ENCODE peak calls at places on chromosomes 11 and 22, in five cellular contexts. A, V, C, S and B are unnamed samples.

GRCh38 chr11:495537-495931 is 11.5 kb downstream of the RNH1 start:
- DNase-seq in V (no peak), A (no peak), C (no peak), S (no peak), B (no peak)

GRCh38 chr11:68211546-68211945 is 1.6 kb downstream of the KMT5B start:
- DNase-seq in C (no peak), S (no peak), V (peak), A (no peak), B (peak)

GRCh38 chr11:30015725-30016449 is 943 bp downstream of the KCNA4 start:
- DNase-seq in A (no peak), V (no peak), S (no peak), C (no peak), B (no peak)

GRCh38 chr11:108496643-108497256 is 1.4 kb downstream of the POGLUT3 start:
- DNase-seq in C (no peak), A (no peak), S (no peak), V (no peak), B (no peak)

GRCh38 chr11:69461272-69461962 is 20.0 kb upstream of the LINC01488 start:
- DNase-seq in C (no peak), A (no peak), S (no peak), V (no peak), B (no peak)

GRCh38 chr11:113994077-113994954 is 19.4 kb downstream of the HTR3A start:
- DNase-seq in V (peak), S (no peak), A (peak), C (no peak), B (peak)

GRCh38 chr11:120340529-120340928 is 4.3 kb downstream of the ARHGEF12 start:
- DNase-seq in S (no peak), V (no peak), A (no peak), C (no peak), B (peak)

GRCh38 chr11:84558085-84558905 is 1068.8 kb downstream of the DLG2 start:
- DNase-seq in V (peak), A (no peak), S (peak), C (no peak), B (peak)

GRCh38 chr11:3136542-3137455 is 28.3 kb downstream of the OSBPL5 start:
- DNase-seq in C (no peak), V (peak), S (no peak), A (no peak), B (no peak)

GRCh38 chr11:47376543-47377371 is 1.6 kb downstream of the SPI1 start:
- DNase-seq in C (no peak), S (no peak), A (no peak), V (peak), B (peak)

GRCh38 chr11:9017773-9018172 is 14.0 kb upstream of the NRIP3 start:
- DNase-seq in A (no peak), V (peak), C (peak), S (peak), B (no peak)

GRCh38 chr11:119066481-119066880 is 1.1 kb upstream of the VPS11 start:
- DNase-seq in S (no peak), C (no peak), V (no peak), A (no peak), B (no peak)

GRCh38 chr22:18950141-18950540 is 14.0 kb upstream of the PRODH start:
- DNase-seq in V (no peak), S (no peak), C (no peak), A (no peak), B (no peak)

GRCh38 chr11:28010001-28010400 is 98.0 kb downstream of the KIF18A start:
- DNase-seq in C (no peak), S (peak), A (no peak), V (no peak), B (no peak)

GRCh38 chr11:86374586-86374985 is at the start of gene CCDC81:
- DNase-seq in A (no peak), S (no peak), C (no peak), V (peak), B (no peak)

GRCh38 chr11:776459-777287 is 614 bp downstream of the GATD1 start:
- DNase-seq in C (no peak), A (no peak), V (peak), S (no peak), B (no peak)

GRCh38 chr11:75271730-75272129 is 31.2 kb downstream of the TPBGL start:
- DNase-seq in A (no peak), C (no peak), V (no peak), S (no peak), B (no peak)

GRCh38 chr11:70742553-70743291 is 344.4 kb downstream of the CTTN start:
- DNase-seq in C (no peak), V (no peak), S (no peak), A (no peak), B (no peak)

GRCh38 chr22:45413368-45414211 is at the start of the genes RIBC2 and SMC1B:
- DNase-seq in S (peak), C (peak), V (peak), A (peak), B (peak)

GRCh38 chr11:110065189-110065588 is 28.0 kb upstream of the ZC3H12C start:
- DNase-seq in A (no peak), V (no peak), C (no peak), S (no peak), B (peak)

GRCh38 chr11:106276126-106276525 is 198.7 kb downstream of the AASDHPPT start:
- DNase-seq in C (no peak), S (no peak), A (no peak), V (no peak), B (peak)

GRCh38 chr11:67119577-67120391 is 721 bp downstream of the KDM2A start:
- DNase-seq in V (peak), C (no peak), A (no peak), S (no peak), B (peak)

GRCh38 chr22:23438216-23438615 is 141.9 kb downstream of the IGLL1 start:
- DNase-seq in V (no peak), C (peak), S (no peak), A (no peak), B (no peak)

GRCh38 chr11:115126092-115126491 is 378.1 kb downstream of the CADM1 start:
- DNase-seq in V (no peak), C (no peak), S (no peak), A (no peak), B (no peak)

GRCh38 chr22:28016781-28017557 is 97.9 kb upstream of the PITPNB start:
- DNase-seq in S (no peak), C (no peak), V (no peak), A (no peak), B (no peak)

GRCh38 chr11:61516675-61517516 is 8.3 kb downstream of the LRRC10B start:
- DNase-seq in V (peak), S (no peak), C (no peak), A (peak), B (no peak)

GRCh38 chr11:72982286-72982685 is 159.8 kb downstream of the FCHSD2 start:
- DNase-seq in C (no peak), S (no peak), V (no peak), A (no peak), B (no peak)

GRCh38 chr11:56841210-56841810 is 92.8 kb upstream of the OR9G4 start:
- DNase-seq in C (no peak), A (no peak), V (peak), S (peak), B (peak)

GRCh38 chr11:110525883-110526282 is 96.1 kb downstream of the FDX1 start:
- DNase-seq in S (peak), V (no peak), A (no peak), C (no peak), B (peak)

GRCh38 chr11:120324932-120325810 is at the start of gene TLCD5:
- DNase-seq in S (no peak), C (no peak), V (peak), A (no peak), B (peak)

GRCh38 chr11:2804701-2805387 is 80.7 kb downstream of the CDKN1C start:
- DNase-seq in C (peak), V (no peak), S (no peak), A (no peak), B (no peak)

GRCh38 chr11:77146261-77147035 is 18.4 kb downstream of the MYO7A start:
- DNase-seq in V (no peak), S (no peak), C (no peak), A (no peak), B (no peak)

GRCh38 chr22:35883028-35883620 is 145.5 kb downstream of the RBFOX2 start:
- DNase-seq in S (peak), V (no peak), A (no peak), C (no peak), B (peak)